ENCODE peak calls at places on chromosomes 2 and 18, in four cellular contexts. One of them, this sample, is unnamed.

GRCh38 chr18:54679318-54680149 is 88.5 kb downstream of the DYNAP start:
- DNase-seq in HCT116: peak
- DNase-seq in OCI-LY7: peak
- DNase-seq in WERI-Rb-1: no peak
- DNase-seq in this sample: no peak

GRCh38 chr18:63158676-63159291 is 160.8 kb downstream of the BCL2 start:
- DNase-seq in HCT116: no peak
- DNase-seq in OCI-LY7: no peak
- DNase-seq in WERI-Rb-1: no peak
- DNase-seq in this sample: no peak

GRCh38 chr2:44949329-44950151 is 8.0 kb downstream of the SIX3 start:
- DNase-seq in HCT116: no peak
- DNase-seq in WERI-Rb-1: peak
- DNase-seq in OCI-LY7: no peak
- DNase-seq in this sample: peak

GRCh38 chr2:70565039-70565731 is 11.6 kb upstream of the TGFA start:
- DNase-seq in HCT116: no peak
- DNase-seq in WERI-Rb-1: no peak
- DNase-seq in OCI-LY7: no peak
- DNase-seq in this sample: no peak

GRCh38 chr2:158936978-158937377 is 31.5 kb upstream of the TANC1 start:
- DNase-seq in WERI-Rb-1: no peak
- DNase-seq in OCI-LY7: no peak
- DNase-seq in HCT116: no peak
- DNase-seq in this sample: no peak

GRCh38 chr2:83967854-83968253 is 491.2 kb downstream of the SUCLG1 start:
- DNase-seq in OCI-LY7: no peak
- DNase-seq in HCT116: peak
- DNase-seq in WERI-Rb-1: no peak
- DNase-seq in this sample: no peak

GRCh38 chr2:10002087-10002486 is 41.3 kb upstream of the KLF11 start:
- DNase-seq in WERI-Rb-1: no peak
- DNase-seq in HCT116: no peak
- DNase-seq in OCI-LY7: no peak
- DNase-seq in this sample: no peak

GRCh38 chr18:79523738-79524180 is 128.0 kb downstream of the NFATC1 start:
- DNase-seq in OCI-LY7: peak
- DNase-seq in HCT116: no peak
- DNase-seq in WERI-Rb-1: no peak
- DNase-seq in this sample: no peak

GRCh38 chr2:40072442-40073232 is 293.6 kb upstream of the THUMPD2 start:
- DNase-seq in OCI-LY7: no peak
- DNase-seq in HCT116: no peak
- DNase-seq in WERI-Rb-1: no peak
- DNase-seq in this sample: no peak

GRCh38 chr2:190359896-190360376 is 16.5 kb downstream of the INPP1 start:
- DNase-seq in WERI-Rb-1: no peak
- DNase-seq in HCT116: no peak
- DNase-seq in OCI-LY7: no peak
- DNase-seq in this sample: no peak

GRCh38 chr2:234502285-234502918 is 5.5 kb upstream of the ARL4C start:
- DNase-seq in WERI-Rb-1: no peak
- DNase-seq in OCI-LY7: no peak
- DNase-seq in HCT116: peak
- DNase-seq in this sample: no peak

GRCh38 chr18:33116376-33116775 is 324.1 kb downstream of the CCDC178 start:
- DNase-seq in HCT116: no peak
- DNase-seq in WERI-Rb-1: peak
- DNase-seq in OCI-LY7: no peak
- DNase-seq in this sample: no peak

GRCh38 chr2:119958642-119959268 is 54.1 kb upstream of the EPB41L5 start:
- DNase-seq in WERI-Rb-1: no peak
- DNase-seq in HCT116: no peak
- DNase-seq in OCI-LY7: no peak
- DNase-seq in this sample: no peak

GRCh38 chr2:84855730-84856129 is 25.2 kb downstream of the TRABD2A start:
- DNase-seq in OCI-LY7: no peak
- DNase-seq in WERI-Rb-1: no peak
- DNase-seq in HCT116: no peak
- DNase-seq in this sample: no peak

GRCh38 chr18:8994603-8995002 is 107.9 kb upstream of the NDUFV2 start:
- DNase-seq in OCI-LY7: no peak
- DNase-seq in WERI-Rb-1: no peak
- DNase-seq in HCT116: no peak
- DNase-seq in this sample: no peak

GRCh38 chr2:147311058-147311429 is 533.8 kb upstream of the ACVR2A start:
- DNase-seq in WERI-Rb-1: no peak
- DNase-seq in HCT116: no peak
- DNase-seq in OCI-LY7: no peak
- DNase-seq in this sample: no peak

GRCh38 chr18:54387631-54388030 is 29.9 kb downstream of the C18orf54 start:
- DNase-seq in HCT116: no peak
- DNase-seq in OCI-LY7: no peak
- DNase-seq in WERI-Rb-1: no peak
- DNase-seq in this sample: no peak

GRCh38 chr2:174780191-174780590 is 15.9 kb upstream of the CHRNA1 start:
- DNase-seq in OCI-LY7: no peak
- DNase-seq in HCT116: no peak
- DNase-seq in WERI-Rb-1: no peak
- DNase-seq in this sample: no peak

GRCh38 chr2:6917761-6918421 is 679 bp downstream of the RNF144A start:
- DNase-seq in WERI-Rb-1: peak
- DNase-seq in HCT116: no peak
- DNase-seq in OCI-LY7: no peak
- DNase-seq in this sample: peak

GRCh38 chr2:202609381-202610145 is 25.2 kb upstream of the FAM117B start:
- DNase-seq in WERI-Rb-1: no peak
- DNase-seq in HCT116: no peak
- DNase-seq in OCI-LY7: no peak
- DNase-seq in this sample: no peak

GRCh38 chr2:75612862-75613243 is 33.7 kb upstream of the MRPL19 start:
- DNase-seq in OCI-LY7: no peak
- DNase-seq in WERI-Rb-1: no peak
- DNase-seq in HCT116: no peak
- DNase-seq in this sample: no peak

GRCh38 chr2:195721042-195721441 is 64.0 kb downstream of the SLC39A10 start:
- DNase-seq in WERI-Rb-1: no peak
- DNase-seq in OCI-LY7: no peak
- DNase-seq in HCT116: peak
- DNase-seq in this sample: no peak

GRCh38 chr2:67451086-67451832 is 54.1 kb downstream of the ETAA1 start:
- DNase-seq in OCI-LY7: no peak
- DNase-seq in HCT116: no peak
- DNase-seq in WERI-Rb-1: no peak
- DNase-seq in this sample: no peak
- TF ChIP-seq CTCF in OCI-LY7: no peak
- TF ChIP-seq CTCF in HCT116: no peak
- TF ChIP-seq CTCF in WERI-Rb-1: no peak
- TF ChIP-seq CTCF in this sample: no peak

DNA sequence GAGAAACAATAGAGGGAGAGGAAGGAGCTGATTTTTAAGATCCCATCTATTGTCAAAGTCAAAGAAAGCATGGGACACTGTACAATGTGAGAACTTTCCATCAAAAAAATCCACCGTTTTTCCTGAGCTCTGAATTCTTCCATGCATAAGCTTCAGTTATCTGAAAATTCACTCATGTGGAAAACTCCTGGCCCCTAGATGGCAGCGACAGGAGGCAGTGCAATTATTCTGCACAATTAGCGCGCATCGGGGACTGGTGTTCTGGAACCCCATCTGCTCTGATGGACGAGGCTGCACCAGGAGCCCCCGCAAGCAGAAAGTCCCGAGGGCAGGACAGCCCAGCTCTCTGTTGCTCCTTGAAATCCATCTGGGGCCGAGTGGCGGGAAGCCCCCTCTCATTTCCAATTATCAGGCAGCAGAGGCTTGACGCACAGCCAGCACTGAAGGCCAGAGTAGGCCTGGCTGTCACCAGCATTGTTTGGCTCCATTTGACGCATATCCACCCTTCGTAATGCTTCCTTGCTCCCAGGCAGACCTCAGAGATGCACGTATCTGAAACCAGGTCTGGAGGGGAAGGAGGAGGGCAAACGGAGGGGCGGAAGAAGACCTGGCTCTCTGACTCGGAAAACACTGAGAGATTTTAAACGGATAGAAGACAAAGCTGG is 70.0 kb downstream of the TNS1 start:
- DNase-seq in HCT116: no peak
- DNase-seq in OCI-LY7: no peak
- DNase-seq in WERI-Rb-1: no peak
- DNase-seq in this sample: no peak
- TF ChIP-seq CTCF in HCT116: peak
- TF ChIP-seq CTCF in OCI-LY7: peak
- TF ChIP-seq CTCF in WERI-Rb-1: no peak
- TF ChIP-seq CTCF in this sample: no peak

GRCh38 chr2:166361351-166362153 is 14.2 kb downstream of the SCN9A start:
- DNase-seq in HCT116: peak
- DNase-seq in WERI-Rb-1: peak
- DNase-seq in OCI-LY7: peak
- DNase-seq in this sample: no peak
- TF ChIP-seq CTCF in HCT116: peak
- TF ChIP-seq CTCF in WERI-Rb-1: peak
- TF ChIP-seq CTCF in OCI-LY7: peak
- TF ChIP-seq CTCF in this sample: peak

DNA sequence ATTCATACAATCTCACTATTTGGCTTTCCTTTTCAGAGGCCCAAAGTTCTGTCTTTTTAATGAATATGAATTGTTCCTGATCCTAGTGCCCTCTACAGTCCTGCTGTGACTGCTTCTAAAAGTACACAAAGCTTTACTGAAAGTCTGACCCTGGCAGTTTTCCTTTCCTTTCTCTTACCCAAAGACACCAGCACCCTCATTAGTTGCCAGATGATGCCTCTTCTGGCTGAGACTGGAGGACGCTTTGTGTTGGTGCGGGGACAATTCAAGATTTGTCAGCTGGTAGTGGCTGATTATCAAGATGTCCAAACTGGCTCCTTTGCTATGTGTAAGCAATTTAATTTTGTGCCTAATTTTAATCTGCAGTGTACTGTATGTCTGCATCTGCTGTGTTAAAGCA is 81.8 kb upstream of the CDCA7 start:
- DNase-seq in OCI-LY7: no peak
- DNase-seq in WERI-Rb-1: no peak
- DNase-seq in HCT116: no peak
- DNase-seq in this sample: no peak
- TF ChIP-seq CTCF in OCI-LY7: no peak
- TF ChIP-seq CTCF in WERI-Rb-1: no peak
- TF ChIP-seq CTCF in HCT116: no peak
- TF ChIP-seq CTCF in this sample: no peak

GRCh38 chr2:210899131-210899530 is 342.7 kb downstream of the CPS1 start:
- DNase-seq in HCT116: no peak
- DNase-seq in WERI-Rb-1: no peak
- DNase-seq in OCI-LY7: no peak
- DNase-seq in this sample: no peak

GRCh38 chr2:210895132-210895531 is 338.7 kb downstream of the CPS1 start:
- DNase-seq in OCI-LY7: no peak
- DNase-seq in HCT116: no peak
- DNase-seq in WERI-Rb-1: peak
- DNase-seq in this sample: peak
- TF ChIP-seq CTCF in OCI-LY7: peak
- TF ChIP-seq CTCF in HCT116: peak
- TF ChIP-seq CTCF in WERI-Rb-1: peak
- TF ChIP-seq CTCF in this sample: no peak

GRCh38 chr2:126506786-126507185 is 149.2 kb upstream of the GYPC start:
- DNase-seq in WERI-Rb-1: no peak
- DNase-seq in HCT116: no peak
- DNase-seq in OCI-LY7: no peak
- DNase-seq in this sample: no peak
- TF ChIP-seq CTCF in WERI-Rb-1: no peak
- TF ChIP-seq CTCF in HCT116: no peak
- TF ChIP-seq CTCF in OCI-LY7: no peak
- TF ChIP-seq CTCF in this sample: no peak

GRCh38 chr18:39550701-39551100 is 1985.1 kb upstream of the CELF4 start:
- DNase-seq in WERI-Rb-1: no peak
- DNase-seq in HCT116: no peak
- DNase-seq in OCI-LY7: no peak
- DNase-seq in this sample: no peak
- TF ChIP-seq CTCF in WERI-Rb-1: no peak
- TF ChIP-seq CTCF in HCT116: no peak
- TF ChIP-seq CTCF in OCI-LY7: no peak
- TF ChIP-seq CTCF in this sample: no peak

DNA sequence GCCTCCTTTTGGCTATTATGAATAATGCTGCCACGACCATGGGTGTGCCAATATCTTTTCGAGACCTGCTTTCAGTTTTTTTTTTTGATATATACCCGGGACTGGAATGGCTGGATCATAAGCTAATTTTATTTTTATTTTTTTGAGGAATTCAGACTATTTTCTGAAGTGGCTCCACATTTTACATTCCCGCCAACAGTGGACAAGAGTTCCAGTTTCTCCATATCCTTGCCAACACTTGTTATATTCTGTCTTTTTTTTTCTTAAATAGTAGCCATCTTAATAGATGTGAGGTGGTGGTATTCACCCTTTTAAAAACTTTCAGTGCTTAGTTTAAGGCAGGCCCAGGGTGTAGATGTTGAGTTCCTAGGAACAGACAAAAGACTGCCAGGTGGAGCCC is 11.8 kb downstream of the LPIN1 start:
- DNase-seq in WERI-Rb-1: no peak
- DNase-seq in OCI-LY7: no peak
- DNase-seq in HCT116: no peak
- DNase-seq in this sample: no peak
- TF ChIP-seq CTCF in WERI-Rb-1: no peak
- TF ChIP-seq CTCF in OCI-LY7: no peak
- TF ChIP-seq CTCF in HCT116: no peak
- TF ChIP-seq CTCF in this sample: no peak

This sample was measured in nephron progenitor cell.